ENCODE peak calls at places on chromosomes 11 and 22, in four cellular contexts. E is memory B cell, U is germinal center, G is non-pigmented ciliary epithelial cell. N is an unnamed sample.

GRCh38 chr11:45087301-45087700 is 59.1 kb upstream of the PRDM11 start:
- DNase-seq in E (no peak), G (no peak), U (no peak), N (no peak)

GRCh38 chr22:22019659-22020424 is 37.3 kb upstream of the TOP3B start:
- DNase-seq in E (no peak), G (no peak), U (no peak), N (no peak)

GRCh38 chr11:117143390-117143789 is 697 bp upstream of the PAFAH1B2 start:
- DNase-seq in E (no peak), U (peak; percentile 42), G (no peak), N (peak; percentile 61)

GRCh38 chr22:21041937-21042336 is 3.8 kb upstream of the LRRC74B start:
- DNase-seq in E (no peak), G (peak; percentile 56), U (no peak), N (no peak)

GRCh38 chr11:134686418-134686817 is 274.4 kb upstream of the B3GAT1 start:
- DNase-seq in G (no peak), U (no peak), E (no peak), N (no peak)

GRCh38 chr11:128458316-128458715 is 129.0 kb downstream of the ETS1 start:
- DNase-seq in G (peak; percentile 83), E (no peak), U (no peak), N (no peak)

GRCh38 chr22:20390394-20390907 is 3.5 kb upstream of the ZNF74 start:
- DNase-seq in G (no peak), E (no peak), U (no peak), N (no peak)

GRCh38 chr11:44619931-44620725 is 54.7 kb downstream of the CD82 start:
- DNase-seq in G (no peak), U (no peak), E (peak; percentile 10), N (no peak)

GRCh38 chr11:86896486-86896885 is 58.7 kb downstream of the FZD4 start:
- DNase-seq in E (no peak), G (no peak), U (no peak), N (no peak)

GRCh38 chr11:27795955-27796861 is 96.0 kb upstream of the BDNF start:
- DNase-seq in G (no peak), E (no peak), U (no peak), N (no peak)

GRCh38 chr11:47907499-47907898 is 59.3 kb upstream of the NUP160 start:
- DNase-seq in G (no peak), U (no peak), E (no peak), N (no peak)

GRCh38 chr22:49848690-49849160 is 4.9 kb upstream of the ZBED4 start:
- DNase-seq in G (no peak), U (no peak), E (no peak), N (no peak)

GRCh38 chr11:61817471-61818202 is 834 bp upstream of the FADS1 start:
- DNase-seq in E (no peak), G (no peak), U (no peak), N (no peak)